ENCODE peak calls at places on chromosomes 16 and 17, in four cellular contexts. R is AG09309; G is activated CD8-positive, alpha-beta memory T cell treated with anti-CD3 and anti-CD28 coated beads for 48 hours; C is HuH-7. M is an unnamed sample.

GRCh38 chr17:28473542-28473941 is at the start of gene SLC13A2:
- DNase-seq in R (no peak), C (no peak), G (no peak), M (no peak)

GRCh38 chr16:13795131-13795530 is 124.8 kb upstream of the ERCC4 start:
- DNase-seq in R (no peak), G (no peak), C (no peak), M (no peak)

GRCh38 chr17:76868176-76868668 is at the start of gene MGAT5B:
- DNase-seq in G (peak; percentile 49), R (no peak), C (peak; percentile 96), M (peak; percentile 33)

GRCh38 chr17:67139784-67140665 is 95.7 kb downstream of the CACNG1 start:
- DNase-seq in R (no peak), C (peak; percentile 19), G (no peak), M (no peak)

GRCh38 chr17:12927541-12928425 is 90.0 kb downstream of the ELAC2 start:
- DNase-seq in R (peak; percentile 41), G (no peak), C (no peak), M (no peak)

GRCh38 chr17:83069571-83069906 is 9.9 kb upstream of the METRNL start:
- DNase-seq in R (no peak), G (no peak), C (no peak), M (no peak)

GRCh38 chr17:63075969-63076368 is 109.9 kb downstream of the TANC2 start:
- DNase-seq in R (no peak), G (no peak), C (no peak), M (no peak)

GRCh38 chr17:6413073-6413472 is 21.8 kb downstream of the AIPL1 start:
- DNase-seq in R (peak; percentile 10), C (peak; percentile 53), G (no peak), M (no peak)

GRCh38 chr16:27267037-27267677 is 1.4 kb downstream of the NSMCE1 start:
- DNase-seq in C (no peak), G (no peak), R (no peak), M (no peak)

GRCh38 chr16:71737501-71737900 is 13.0 kb upstream of the PHLPP2 start:
- DNase-seq in G (no peak), C (no peak), R (no peak), M (no peak)

GRCh38 chr17:61966201-61966600 is 38.4 kb upstream of the INTS2 start:
- DNase-seq in G (no peak), R (no peak), C (no peak), M (no peak)

GRCh38 chr16:4679156-4679853 is 14.1 kb upstream of the NUDT16L1 start:
- DNase-seq in R (no peak), G (no peak), C (no peak), M (no peak)

GRCh38 chr17:1714488-1714979 is 4.4 kb upstream of the TLCD2 start:
- DNase-seq in R (peak; percentile 94), G (no peak), C (peak; percentile 77), M (no peak)

GRCh38 chr16:12433691-12434390 is 369.8 kb downstream of the CPPED1 start:
- DNase-seq in C (no peak), R (no peak), G (no peak), M (no peak)

GRCh38 chr17:59149051-59149450 is 5.9 kb downstream of the SKA2 start:
- DNase-seq in G (no peak), R (no peak), C (no peak), M (no peak)

GRCh38 chr17:59783221-59784016 is 76.0 kb downstream of the VMP1 start:
- DNase-seq in R (no peak), G (no peak), C (no peak), M (no peak)

GRCh38 chr16:55559933-55560516 is 6.5 kb upstream of the CAPNS2 start:
- DNase-seq in C (no peak), G (no peak), R (no peak), M (no peak)

GRCh38 chr17:80836658-80836965 is 155.0 kb upstream of the CHMP6 start:
- DNase-seq in R (no peak), C (no peak), G (no peak), M (no peak)

GRCh38 chr16:49800876-49801275 is 55.0 kb downstream of the ZNF423 start:
- DNase-seq in G (no peak), R (no peak), C (no peak), M (no peak)